ENCODE peak calls at places on chromosomes 5 and 9, in eight cellular contexts. One of them, this sample, is unnamed.
A peak's percentile ranks its signal among the peaks of the same experiment; 100 is the strongest.

GRCh38 chr5:32089146-32090000 is 84.7 kb downstream of the GOLPH3 start:
- DNase-seq in A673: no peak
- DNase-seq in cardiac muscle cell: no peak
- DNase-seq in cardiac fibroblast: no peak
- DNase-seq in PC-3: no peak
- DNase-seq in GM12865: no peak
- DNase-seq in body of pancreas: no peak
- DNase-seq in psoas muscle: no peak
- DNase-seq in this sample: no peak

GRCh38 chr9:26856413-26857032 is 36.1 kb downstream of the CAAP1 start:
- DNase-seq in A673: peak; percentile 47
- DNase-seq in cardiac muscle cell: peak; percentile 68
- DNase-seq in cardiac fibroblast: peak; percentile 79
- DNase-seq in PC-3: peak; percentile 69
- DNase-seq in GM12865: peak; percentile 77
- DNase-seq in body of pancreas: no peak
- DNase-seq in psoas muscle: no peak
- DNase-seq in this sample: peak; percentile 50

GRCh38 chr9:95736891-95737522 is 138.5 kb upstream of the ERCC6L2 start:
- DNase-seq in A673: peak; percentile 14
- DNase-seq in cardiac muscle cell: no peak
- DNase-seq in cardiac fibroblast: no peak
- DNase-seq in PC-3: no peak
- DNase-seq in GM12865: no peak
- DNase-seq in body of pancreas: no peak
- DNase-seq in psoas muscle: no peak
- DNase-seq in this sample: no peak

GRCh38 chr9:107933042-107933441 is 443.5 kb upstream of the KLF4 start:
- DNase-seq in A673: no peak
- DNase-seq in cardiac muscle cell: peak; percentile 20
- DNase-seq in cardiac fibroblast: peak; percentile 42
- DNase-seq in PC-3: peak; percentile 49
- DNase-seq in GM12865: peak; percentile 5
- DNase-seq in body of pancreas: no peak
- DNase-seq in psoas muscle: no peak
- DNase-seq in this sample: no peak

GRCh38 chr5:170105643-170106611 is at the start of gene FOXI1:
- DNase-seq in A673: no peak
- DNase-seq in cardiac muscle cell: no peak
- DNase-seq in cardiac fibroblast: no peak
- DNase-seq in PC-3: no peak
- DNase-seq in GM12865: no peak
- DNase-seq in body of pancreas: no peak
- DNase-seq in psoas muscle: no peak
- DNase-seq in this sample: no peak

GRCh38 chr9:117945286-117945685 is 241.1 kb downstream of the TLR4 start:
- DNase-seq in A673: no peak
- DNase-seq in cardiac muscle cell: no peak
- DNase-seq in cardiac fibroblast: no peak
- DNase-seq in PC-3: no peak
- DNase-seq in GM12865: peak; percentile 12
- DNase-seq in body of pancreas: no peak
- DNase-seq in psoas muscle: no peak
- DNase-seq in this sample: no peak

GRCh38 chr9:72383978-72384709 is 19.1 kb upstream of the ZFAND5 start:
- DNase-seq in A673: no peak
- DNase-seq in cardiac muscle cell: peak; percentile 70
- DNase-seq in cardiac fibroblast: peak; percentile 94
- DNase-seq in PC-3: peak; percentile 26
- DNase-seq in GM12865: no peak
- DNase-seq in body of pancreas: no peak
- DNase-seq in psoas muscle: no peak
- DNase-seq in this sample: no peak

GRCh38 chr5:132953710-132954109 is 9.7 kb downstream of the AFF4 start:
- DNase-seq in A673: no peak
- DNase-seq in cardiac muscle cell: no peak
- DNase-seq in cardiac fibroblast: no peak
- DNase-seq in PC-3: no peak
- DNase-seq in GM12865: no peak
- DNase-seq in body of pancreas: no peak
- DNase-seq in psoas muscle: no peak
- DNase-seq in this sample: no peak

GRCh38 chr5:92309336-92309991 is 926.3 kb upstream of the ARRDC3 start:
- DNase-seq in A673: peak; percentile 52
- DNase-seq in cardiac muscle cell: peak; percentile 64
- DNase-seq in cardiac fibroblast: peak; percentile 67
- DNase-seq in PC-3: peak; percentile 61
- DNase-seq in GM12865: peak; percentile 6
- DNase-seq in body of pancreas: no peak
- DNase-seq in psoas muscle: no peak
- DNase-seq in this sample: no peak

GRCh38 chr5:148140846-148141245 is 27.5 kb upstream of the SPINK14 start:
- DNase-seq in A673: no peak
- DNase-seq in cardiac muscle cell: no peak
- DNase-seq in cardiac fibroblast: no peak
- DNase-seq in PC-3: no peak
- DNase-seq in GM12865: no peak
- DNase-seq in body of pancreas: no peak
- DNase-seq in psoas muscle: no peak
- DNase-seq in this sample: no peak

GRCh38 chr5:52269853-52270252 is 517.9 kb upstream of the ITGA1 start:
- DNase-seq in A673: peak; percentile 42
- DNase-seq in cardiac muscle cell: no peak
- DNase-seq in cardiac fibroblast: no peak
- DNase-seq in PC-3: no peak
- DNase-seq in GM12865: no peak
- DNase-seq in body of pancreas: no peak
- DNase-seq in psoas muscle: no peak
- DNase-seq in this sample: no peak

GRCh38 chr9:113650207-113651131 is 186.9 kb downstream of the RGS3 start:
- DNase-seq in A673: no peak
- DNase-seq in cardiac muscle cell: no peak
- DNase-seq in cardiac fibroblast: peak; percentile 73
- DNase-seq in PC-3: peak; percentile 77
- DNase-seq in GM12865: no peak
- DNase-seq in body of pancreas: no peak
- DNase-seq in psoas muscle: no peak
- DNase-seq in this sample: peak; percentile 55

GRCh38 chr5:4442221-4442620 is 697.9 kb upstream of the ADAMTS16 start:
- DNase-seq in A673: no peak
- DNase-seq in cardiac muscle cell: no peak
- DNase-seq in cardiac fibroblast: no peak
- DNase-seq in PC-3: no peak
- DNase-seq in GM12865: no peak
- DNase-seq in body of pancreas: no peak
- DNase-seq in psoas muscle: no peak
- DNase-seq in this sample: no peak

GRCh38 chr5:40503438-40503837 is 176.3 kb upstream of the PTGER4 start:
- DNase-seq in A673: no peak
- DNase-seq in cardiac muscle cell: no peak
- DNase-seq in cardiac fibroblast: no peak
- DNase-seq in PC-3: peak; percentile 88
- DNase-seq in GM12865: no peak
- DNase-seq in body of pancreas: no peak
- DNase-seq in psoas muscle: no peak
- DNase-seq in this sample: no peak

GRCh38 chr5:125148076-125148475 is 401.6 kb upstream of the ZNF608 start:
- DNase-seq in A673: no peak
- DNase-seq in cardiac muscle cell: no peak
- DNase-seq in cardiac fibroblast: no peak
- DNase-seq in PC-3: no peak
- DNase-seq in GM12865: no peak
- DNase-seq in body of pancreas: no peak
- DNase-seq in psoas muscle: no peak
- DNase-seq in this sample: no peak

GRCh38 chr5:132000677-132001453 is 10.6 kb downstream of the ACSL6 start:
- DNase-seq in A673: no peak
- DNase-seq in cardiac muscle cell: no peak
- DNase-seq in cardiac fibroblast: no peak
- DNase-seq in PC-3: no peak
- DNase-seq in GM12865: no peak
- DNase-seq in body of pancreas: no peak
- DNase-seq in psoas muscle: no peak
- DNase-seq in this sample: no peak

GRCh38 chr5:141742866-141743651 is 61.0 kb upstream of the ARAP3 start:
- DNase-seq in A673: peak; percentile 35
- DNase-seq in cardiac muscle cell: peak; percentile 51
- DNase-seq in cardiac fibroblast: peak; percentile 45
- DNase-seq in PC-3: peak; percentile 28
- DNase-seq in GM12865: peak; percentile 14
- DNase-seq in body of pancreas: no peak
- DNase-seq in psoas muscle: no peak
- DNase-seq in this sample: peak; percentile 68

GRCh38 chr9:86732514-86732913 is 214.8 kb downstream of the GAS1 start:
- DNase-seq in A673: peak; percentile 90
- DNase-seq in cardiac muscle cell: peak; percentile 84
- DNase-seq in cardiac fibroblast: peak; percentile 92
- DNase-seq in PC-3: peak; percentile 83
- DNase-seq in GM12865: no peak
- DNase-seq in body of pancreas: no peak
- DNase-seq in psoas muscle: peak; percentile 41
- DNase-seq in this sample: no peak

GRCh38 chr9:127897194-127897692 is 2.2 kb downstream of the ST6GALNAC6 start:
- DNase-seq in A673: peak; percentile 82
- DNase-seq in cardiac muscle cell: peak; percentile 93
- DNase-seq in cardiac fibroblast: peak; percentile 70
- DNase-seq in PC-3: no peak
- DNase-seq in GM12865: peak; percentile 40
- DNase-seq in body of pancreas: peak; percentile 89
- DNase-seq in psoas muscle: peak; percentile 87
- DNase-seq in this sample: peak; percentile 80

GRCh38 chr9:72292184-72292787 is 72.7 kb downstream of the ZFAND5 start:
- DNase-seq in A673: peak; percentile 56
- DNase-seq in cardiac muscle cell: peak; percentile 77
- DNase-seq in cardiac fibroblast: peak; percentile 72
- DNase-seq in PC-3: peak; percentile 59
- DNase-seq in GM12865: peak; percentile 46
- DNase-seq in body of pancreas: no peak
- DNase-seq in psoas muscle: no peak
- DNase-seq in this sample: no peak

GRCh38 chr5:32916648-32917047 is 205.5 kb downstream of the NPR3 start:
- DNase-seq in A673: peak; percentile 32
- DNase-seq in cardiac muscle cell: peak; percentile 20
- DNase-seq in cardiac fibroblast: peak; percentile 67
- DNase-seq in PC-3: peak; percentile 80
- DNase-seq in GM12865: peak; percentile 4
- DNase-seq in body of pancreas: peak; percentile 13
- DNase-seq in psoas muscle: no peak
- DNase-seq in this sample: no peak

GRCh38 chr5:83924891-83925290 is 204.2 kb upstream of the HAPLN1 start:
- DNase-seq in A673: no peak
- DNase-seq in cardiac muscle cell: no peak
- DNase-seq in cardiac fibroblast: peak; percentile 67
- DNase-seq in PC-3: peak; percentile 7
- DNase-seq in GM12865: no peak
- DNase-seq in body of pancreas: no peak
- DNase-seq in psoas muscle: no peak
- DNase-seq in this sample: no peak

GRCh38 chr9:34381323-34381722 is 4.6 kb upstream of the MYORG start:
- DNase-seq in A673: no peak
- DNase-seq in cardiac muscle cell: no peak
- DNase-seq in cardiac fibroblast: no peak
- DNase-seq in PC-3: no peak
- DNase-seq in GM12865: no peak
- DNase-seq in body of pancreas: peak; percentile 42
- DNase-seq in psoas muscle: no peak
- DNase-seq in this sample: peak; percentile 6

DNA sequence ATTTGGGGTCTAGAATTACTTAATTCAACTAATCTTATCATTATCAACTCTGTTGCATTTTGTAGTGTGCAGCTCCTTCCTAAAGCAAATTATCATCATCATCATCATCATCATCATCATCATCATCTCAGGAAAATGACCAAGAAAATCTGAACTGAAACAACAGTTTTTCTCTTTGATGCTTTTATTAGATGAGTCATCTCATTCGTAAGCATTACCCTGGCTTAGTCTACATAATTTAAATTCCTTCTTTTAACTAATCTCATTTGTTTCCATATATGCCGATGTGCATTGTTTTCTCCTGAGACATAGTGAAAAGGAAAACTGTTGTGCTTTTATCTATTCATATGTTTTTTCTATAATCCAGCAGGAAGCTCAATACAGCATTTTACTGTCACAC is 173.0 kb upstream of the PDE4D start:
- DNase-seq in A673: peak; percentile 16
- DNase-seq in cardiac muscle cell: peak; percentile 7
- DNase-seq in cardiac fibroblast: peak; percentile 9
- DNase-seq in PC-3: peak; percentile 35
- DNase-seq in GM12865: no peak
- DNase-seq in body of pancreas: no peak
- DNase-seq in psoas muscle: no peak
- DNase-seq in this sample: no peak
- TF ChIP-seq CTCF in A673: no peak
- TF ChIP-seq CTCF in cardiac muscle cell: no peak
- TF ChIP-seq CTCF in cardiac fibroblast: no peak
- TF ChIP-seq CTCF in PC-3: no peak
- TF ChIP-seq CTCF in GM12865: no peak
- TF ChIP-seq CTCF in body of pancreas: no peak
- TF ChIP-seq CTCF in psoas muscle: no peak
- TF ChIP-seq CTCF in this sample: no peak

GRCh38 chr5:157431544-157432200 is 28.3 kb upstream of the NIPAL4 start:
- DNase-seq in A673: peak; percentile 63
- DNase-seq in cardiac muscle cell: peak; percentile 73
- DNase-seq in cardiac fibroblast: peak; percentile 76
- DNase-seq in PC-3: peak; percentile 90
- DNase-seq in GM12865: peak; percentile 73
- DNase-seq in body of pancreas: no peak
- DNase-seq in psoas muscle: no peak
- DNase-seq in this sample: no peak
- TF ChIP-seq CTCF in A673: peak; percentile 49
- TF ChIP-seq CTCF in cardiac muscle cell: peak; percentile 49
- TF ChIP-seq CTCF in cardiac fibroblast: peak; percentile 40
- TF ChIP-seq CTCF in PC-3: peak; percentile 88
- TF ChIP-seq CTCF in GM12865: peak; percentile 49
- TF ChIP-seq CTCF in body of pancreas: peak; percentile 53
- TF ChIP-seq CTCF in psoas muscle: peak; percentile 62
- TF ChIP-seq CTCF in this sample: peak; percentile 26

DNA sequence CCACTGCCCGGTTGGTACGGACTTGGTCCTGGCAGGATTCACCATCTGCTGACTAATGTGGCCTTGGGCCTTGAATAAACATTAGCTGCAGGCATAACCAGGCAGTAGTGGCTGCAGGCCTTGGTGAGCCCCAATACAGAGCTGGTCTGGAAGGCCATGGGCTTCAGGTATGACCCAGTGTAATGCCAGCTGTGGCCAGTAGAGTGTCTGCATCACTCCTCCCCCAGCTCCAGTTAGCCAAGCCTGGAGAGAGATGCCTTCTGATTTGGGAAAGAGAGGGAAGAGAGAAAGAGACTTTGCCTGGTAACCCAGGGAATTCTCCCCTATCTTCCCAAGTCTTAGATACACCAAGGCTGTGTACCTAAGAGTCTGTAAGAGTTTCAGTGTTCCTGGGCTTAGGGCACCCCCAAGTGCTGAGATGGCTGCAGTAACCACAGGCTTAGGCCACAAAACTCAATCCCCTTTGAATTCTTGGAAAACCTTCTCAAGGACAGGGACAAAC is 5.6 kb upstream of the C5 start:
- DNase-seq in A673: peak; percentile 37
- DNase-seq in cardiac muscle cell: peak; percentile 17
- DNase-seq in cardiac fibroblast: peak; percentile 10
- DNase-seq in PC-3: peak; percentile 44
- DNase-seq in GM12865: peak; percentile 37
- DNase-seq in body of pancreas: peak; percentile 85
- DNase-seq in psoas muscle: no peak
- DNase-seq in this sample: peak; percentile 38
- TF ChIP-seq CTCF in A673: peak; percentile 41
- TF ChIP-seq CTCF in cardiac muscle cell: peak; percentile 34
- TF ChIP-seq CTCF in cardiac fibroblast: peak; percentile 57
- TF ChIP-seq CTCF in PC-3: peak; percentile 59
- TF ChIP-seq CTCF in GM12865: peak; percentile 59
- TF ChIP-seq CTCF in body of pancreas: peak; percentile 74
- TF ChIP-seq CTCF in psoas muscle: no peak
- TF ChIP-seq CTCF in this sample: peak; percentile 69

GRCh38 chr9:35813434-35814105 is 1.3 kb downstream of the HINT2 start:
- DNase-seq in A673: peak; percentile 48
- DNase-seq in cardiac muscle cell: peak; percentile 26
- DNase-seq in cardiac fibroblast: peak; percentile 54
- DNase-seq in PC-3: peak; percentile 46
- DNase-seq in GM12865: peak; percentile 23
- DNase-seq in body of pancreas: no peak
- DNase-seq in psoas muscle: no peak
- DNase-seq in this sample: no peak
- TF ChIP-seq CTCF in A673: peak; percentile 51
- TF ChIP-seq CTCF in cardiac muscle cell: peak; percentile 33
- TF ChIP-seq CTCF in cardiac fibroblast: peak; percentile 35
- TF ChIP-seq CTCF in PC-3: peak; percentile 47
- TF ChIP-seq CTCF in GM12865: peak; percentile 35
- TF ChIP-seq CTCF in body of pancreas: no peak
- TF ChIP-seq CTCF in psoas muscle: no peak
- TF ChIP-seq CTCF in this sample: peak; percentile 45